ENCODE peak calls at places on chromosome 22, in ten cellular contexts. W, E, H, L, C, N, F, S, K and G are unnamed samples.

GRCh38 chr22:18104566-18104965 is 6.0 kb upstream of the TUBA8 start:
- DNase-seq in L (no peak), H (no peak), K (peak), F (no peak), E (no peak), W (no peak), C (no peak), N (no peak), S (no peak), G (no peak)

GRCh38 chr22:19056951-19057401 is 65.2 kb downstream of the DGCR2 start:
- DNase-seq in F (no peak), H (no peak), K (peak), N (no peak), L (no peak), W (no peak), C (no peak), S (no peak), E (no peak), G (no peak)

GRCh38 chr22:39627865-39628562 is 57.5 kb downstream of the CACNA1I start:
- DNase-seq in K (no peak), F (no peak), L (no peak), S (no peak), W (no peak), H (no peak), E (no peak), C (no peak), N (no peak), G (no peak)

GRCh38 chr22:44091021-44091721 is 67.1 kb downstream of the PARVB start:
- DNase-seq in K (no peak), L (no peak), F (peak), H (no peak), W (peak), S (peak), E (peak), N (no peak), C (no peak), G (peak)

GRCh38 chr22:17501679-17502285 is 61.5 kb upstream of the SLC25A18 start:
- DNase-seq in K (no peak), H (no peak), C (peak), N (peak), E (no peak), L (peak), W (peak), F (peak), S (peak), G (peak)

GRCh38 chr22:27476318-27476717 is 325.2 kb downstream of the MN1 start:
- DNase-seq in S (no peak), N (no peak), L (no peak), K (no peak), E (no peak), W (no peak), H (no peak), C (no peak), F (no peak), G (no peak)

GRCh38 chr22:44400763-44401060 is 88.0 kb upstream of the SHISAL1 start:
- DNase-seq in F (no peak), N (no peak), W (peak), S (no peak), E (no peak), K (no peak), H (no peak), L (no peak), C (no peak), G (no peak)

GRCh38 chr22:37472418-37473006 is 13.7 kb downstream of the MFNG start:
- DNase-seq in C (no peak), W (peak), L (no peak), H (peak), E (no peak), S (peak), N (peak), F (peak), K (peak), G (peak)

GRCh38 chr22:18066181-18066859 is 11.5 kb upstream of the PEX26 start:
- DNase-seq in S (no peak), F (no peak), L (no peak), C (no peak), H (no peak), K (peak), W (no peak), E (no peak), N (no peak), G (no peak)

GRCh38 chr22:38187413-38188212 is 6.0 kb upstream of the PLA2G6 start:
- DNase-seq in S (peak), W (no peak), N (no peak), H (no peak), L (no peak), C (no peak), F (no peak), E (no peak), K (no peak), G (peak)

GRCh38 chr22:25747245-25747944 is 5.4 kb downstream of the MYO18B start:
- DNase-seq in K (peak), N (no peak), C (peak), H (no peak), S (peak), F (no peak), L (peak), W (no peak), E (peak), G (peak)

GRCh38 chr22:40436460-40437431 is 66.4 kb downstream of the SGSM3 start:
- DNase-seq in S (peak), N (peak), C (peak), W (no peak), K (peak), H (no peak), F (peak), E (no peak), L (peak), G (peak)

GRCh38 chr22:47102081-47102480 is 339.6 kb downstream of the TBC1D22A start:
- DNase-seq in K (no peak), E (no peak), N (no peak), W (no peak), S (no peak), H (no peak), L (no peak), F (no peak), C (no peak), G (peak)

GRCh38 chr22:37485006-37485713 is 1.0 kb downstream of the MFNG start:
- DNase-seq in N (peak), S (no peak), F (peak), K (peak), E (peak), W (no peak), H (no peak), L (no peak), C (no peak), G (no peak)

GRCh38 chr22:49853981-49854791 is 542 bp downstream of the ZBED4 start:
- DNase-seq in F (peak), E (peak), C (no peak), K (peak), H (peak), S (no peak), W (peak), L (no peak), N (peak), G (peak)

GRCh38 chr22:38153821-38154562 is 27.6 kb downstream of the PLA2G6 start:
- DNase-seq in H (no peak), L (no peak), C (no peak), N (no peak), S (peak), E (no peak), K (peak), F (no peak), W (no peak), G (peak)

GRCh38 chr22:17807086-17807485 is 32.8 kb upstream of the BID start:
- DNase-seq in N (no peak), L (no peak), S (no peak), W (no peak), F (no peak), C (no peak), H (no peak), E (no peak), K (no peak), G (no peak)

GRCh38 chr22:39514373-39514973 is 5.9 kb upstream of the ATF4 start:
- DNase-seq in H (peak), K (peak), C (no peak), E (no peak), W (peak), F (peak), S (no peak), N (no peak), L (no peak), G (peak)

GRCh38 chr22:50074551-50075042 is 10.6 kb downstream of the MLC1 start:
- DNase-seq in H (no peak), F (no peak), W (no peak), K (no peak), S (no peak), L (no peak), E (no peak), C (no peak), N (no peak), G (no peak)

GRCh38 chr22:37018086-37018814 is 997 bp downstream of the TST start:
- DNase-seq in L (no peak), K (no peak), E (peak), H (no peak), W (no peak), S (no peak), N (no peak), F (no peak), C (no peak), G (no peak)

GRCh38 chr22:40204331-40205116 is 26.8 kb downstream of the TNRC6B start:
- DNase-seq in E (no peak), H (peak), N (no peak), W (no peak), S (peak), F (no peak), K (no peak), L (no peak), C (peak), G (no peak)

GRCh38 chr22:48242461-48242864 is 1480.0 kb downstream of the TBC1D22A start:
- DNase-seq in F (no peak), S (no peak), N (no peak), E (no peak), L (no peak), K (no peak), W (no peak), C (no peak), H (no peak), G (no peak)

GRCh38 chr22:31133911-31134310 is 6.4 kb downstream of the PLA2G3 start:
- DNase-seq in F (no peak), C (no peak), N (no peak), W (no peak), K (no peak), E (peak), L (no peak), H (no peak), S (no peak), G (no peak)

GRCh38 chr22:46776486-46776826 is 14.0 kb downstream of the TBC1D22A start:
- DNase-seq in F (no peak), S (no peak), W (no peak), H (no peak), K (no peak), C (no peak), L (no peak), E (no peak), N (no peak), G (no peak)

GRCh38 chr22:33302049-33302545 is 243.9 kb upstream of the SYN3 start:
- DNase-seq in K (peak), C (peak), F (peak), N (peak), H (peak), E (peak), W (peak), S (peak), L (peak), G (peak)

GRCh38 chr22:45562102-45562501 is 59.4 kb downstream of the FBLN1 start:
- DNase-seq in L (no peak), W (no peak), K (no peak), C (no peak), S (no peak), H (no peak), N (no peak), F (no peak), E (peak), G (no peak)

GRCh38 chr22:45562537-45563361 is 60.1 kb downstream of the FBLN1 start:
- DNase-seq in S (no peak), H (no peak), K (no peak), E (peak), L (no peak), W (no peak), C (no peak), N (no peak), F (no peak), G (peak)

GRCh38 chr22:45565171-45565570 is 62.5 kb downstream of the FBLN1 start:
- DNase-seq in S (no peak), K (no peak), N (no peak), W (no peak), L (no peak), H (no peak), C (no peak), E (peak), F (no peak), G (no peak)

GRCh38 chr22:45564349-45565030 is 61.8 kb downstream of the FBLN1 start:
- DNase-seq in E (peak), N (no peak), L (no peak), C (no peak), K (no peak), H (no peak), W (no peak), F (no peak), S (no peak), G (peak)

GRCh38 chr22:45563362-45564040 is 60.8 kb downstream of the FBLN1 start:
- DNase-seq in H (no peak), S (no peak), E (peak), N (no peak), K (no peak), W (no peak), L (no peak), F (no peak), C (no peak), G (no peak)
- TF ChIP-seq CTCF in H (no peak), S (no peak), E (no peak), N (no peak), K (no peak), W (no peak), L (no peak), F (no peak), C (no peak), G (no peak)

GRCh38 chr22:23862103-23862502 is 4.4 kb downstream of the SLC2A11 start:
- DNase-seq in W (peak), N (no peak), C (no peak), H (peak), F (peak), E (no peak), L (no peak), K (no peak), S (no peak), G (peak)
- TF ChIP-seq CTCF in W (peak), N (peak), C (peak), H (peak), F (peak), E (peak), L (peak), K (peak), S (peak), G (peak)

DNA sequence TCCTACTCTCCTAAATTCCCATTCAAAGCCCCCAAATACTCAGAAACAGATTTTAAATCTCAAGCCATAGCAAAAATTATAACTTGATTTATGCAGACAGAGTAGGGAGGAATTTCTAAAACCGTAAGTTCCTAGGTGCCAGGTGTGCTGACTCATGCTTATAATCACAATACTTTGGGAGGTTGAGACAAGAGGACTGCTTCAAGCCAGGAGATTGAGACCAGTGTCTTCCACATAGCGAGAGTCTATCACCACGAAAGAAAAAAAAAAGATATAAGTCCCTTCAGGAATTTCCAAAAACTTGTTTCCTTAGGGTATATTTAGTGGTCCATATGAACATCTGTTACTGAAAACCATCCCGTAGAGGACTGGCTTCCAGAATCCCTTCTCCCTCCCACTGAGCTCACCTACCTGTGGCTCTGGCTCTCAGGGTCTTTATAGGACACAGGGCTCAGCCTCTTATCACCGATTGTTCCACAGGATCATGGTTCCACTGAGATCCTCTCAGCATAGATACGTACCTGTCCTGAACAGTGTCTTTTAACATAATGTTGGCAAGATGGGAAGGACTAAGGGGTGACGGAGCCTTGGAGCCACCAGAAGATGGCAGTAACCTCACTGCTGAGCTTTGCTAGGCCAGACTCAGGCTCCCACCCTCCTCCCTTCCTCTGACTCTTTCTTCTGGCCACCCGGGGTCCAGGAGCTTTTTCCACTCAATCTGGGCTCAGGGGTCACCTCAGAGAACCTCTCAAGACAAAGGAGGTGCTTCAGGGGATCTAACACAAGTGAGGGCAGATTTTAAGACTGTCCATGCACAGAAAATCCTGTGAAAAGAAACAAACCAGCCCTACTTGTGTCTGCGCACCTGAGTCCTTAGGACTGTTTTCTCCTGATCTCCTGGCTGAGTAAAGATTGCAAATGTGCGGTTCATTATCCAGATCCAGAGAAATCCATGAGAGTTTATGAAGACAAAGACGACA is 117.5 kb upstream of the TOP3B start:
- DNase-seq in L (no peak), N (no peak), F (peak), S (no peak), H (no peak), E (no peak), W (no peak), C (no peak), K (no peak), G (peak)
- TF ChIP-seq CTCF in L (peak), N (peak), F (peak), S (peak), H (no peak), E (no peak), W (no peak), C (peak), K (no peak), G (peak)

GRCh38 chr22:29727248-29727551 is 7.4 kb downstream of the CABP7 start:
- DNase-seq in C (no peak), F (peak), E (peak), N (no peak), H (peak), L (no peak), W (peak), K (no peak), S (peak), G (peak)
- TF ChIP-seq CTCF in C (peak), F (no peak), E (peak), N (no peak), H (peak), L (peak), W (no peak), K (peak), S (peak), G (peak)

GRCh38 chr22:20115691-20116375 is at the start of gene RANBP1:
- DNase-seq in L (no peak), W (no peak), E (peak), K (no peak), F (no peak), H (peak), C (no peak), S (no peak), N (no peak), G (no peak)

GRCh38 chr22:20116376-20116950 is 559 bp downstream of the RANBP1 start:
- DNase-seq in W (no peak), C (no peak), K (peak), E (peak), S (no peak), F (peak), H (no peak), L (no peak), N (peak), G (peak)

GRCh38 chr22:20117656-20118571 is 888 bp upstream of the TRMT2A start:
- DNase-seq in F (peak), W (no peak), L (no peak), K (peak), S (no peak), E (peak), N (peak), C (no peak), H (peak), G (peak)

GRCh38 chr22:20118572-20119020 is 1.6 kb upstream of the TRMT2A start:
- DNase-seq in L (no peak), K (no peak), C (no peak), S (no peak), F (peak), H (peak), W (no peak), N (no peak), E (peak), G (no peak)

DNA sequence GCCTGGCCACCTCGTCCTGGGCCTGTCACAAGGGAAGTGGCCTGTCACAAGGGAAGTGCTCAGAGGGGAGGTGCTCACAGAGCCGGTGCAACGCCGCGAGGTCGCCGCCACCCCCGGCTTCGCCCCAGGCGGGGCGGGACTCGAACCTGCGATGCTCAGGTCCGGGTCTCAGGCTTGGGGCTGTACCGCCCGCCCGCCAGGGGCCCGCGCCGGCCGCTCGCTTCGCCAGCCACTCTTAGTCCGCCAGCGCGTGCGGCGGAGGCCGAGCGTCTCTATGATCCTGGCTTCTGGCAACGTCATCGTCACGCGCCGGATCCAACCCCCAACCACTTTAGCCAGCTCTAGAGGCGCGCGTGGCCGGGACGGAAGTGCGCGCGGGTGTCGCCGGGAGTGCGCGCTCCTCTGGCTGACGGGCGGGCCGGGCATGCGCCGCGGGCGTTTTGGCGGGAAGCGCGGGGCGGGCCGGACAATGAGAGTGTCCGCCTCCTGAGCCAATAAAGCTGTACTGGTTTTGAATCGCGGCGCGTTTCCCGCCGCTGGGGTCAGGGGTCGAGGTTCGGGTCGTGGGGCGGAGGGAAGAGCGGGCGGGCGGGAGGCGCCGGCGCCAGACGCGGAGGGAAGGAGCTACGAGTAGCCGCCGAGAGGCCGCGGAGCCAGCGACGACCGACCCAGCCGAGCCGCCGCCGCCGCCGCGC is at the start of gene TRMT2A:
- DNase-seq in E (peak), S (peak), H (peak), L (peak), W (peak), C (peak), K (peak), N (peak), F (peak), G (peak)
- TF ChIP-seq CTCF in E (no peak), S (peak), H (no peak), L (no peak), W (no peak), C (no peak), K (peak), N (peak), F (no peak), G (peak)

GRCh38 chr22:42891008-42891407 is 33.9 kb upstream of the ARFGAP3 start:
- DNase-seq in S (no peak), L (no peak), K (no peak), F (no peak), W (no peak), E (no peak), C (no peak), H (no peak), N (no peak), G (no peak)

GRCh38 chr22:42893366-42894150 is 36.5 kb upstream of the ARFGAP3 start:
- DNase-seq in F (peak), N (no peak), K (no peak), H (no peak), L (no peak), S (no peak), W (no peak), C (no peak), E (no peak), G (no peak)

GRCh38 chr22:42892571-42893316 is 35.7 kb upstream of the ARFGAP3 start:
- DNase-seq in W (no peak), C (no peak), N (no peak), K (no peak), F (no peak), H (no peak), L (no peak), S (no peak), E (no peak), G (no peak)

GRCh38 chr22:42891696-42892095 is 34.6 kb upstream of the ARFGAP3 start:
- DNase-seq in K (no peak), H (no peak), L (no peak), E (no peak), S (no peak), C (no peak), F (no peak), W (no peak), N (no peak), G (no peak)

DNA sequence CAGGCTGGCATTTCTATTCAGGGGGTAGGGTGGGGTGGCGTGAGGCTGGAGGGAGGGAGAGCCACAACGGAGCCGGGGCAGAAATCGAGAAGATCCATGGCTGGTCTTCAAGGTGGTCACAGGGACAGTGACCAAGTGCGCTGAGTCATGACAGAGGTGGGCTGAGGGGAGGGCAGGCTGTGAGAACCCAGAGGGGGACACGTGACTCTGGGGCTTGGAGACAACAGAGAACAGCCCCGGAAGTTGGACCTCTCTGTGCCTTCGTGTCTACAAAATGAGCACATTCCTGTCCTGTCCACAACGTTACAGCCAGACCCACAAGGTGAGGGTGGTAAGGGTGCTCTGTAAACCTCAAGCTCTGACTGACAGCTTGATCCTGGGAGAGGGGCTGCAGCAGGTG is 35.1 kb upstream of the ARFGAP3 start:
- DNase-seq in K (no peak), L (no peak), E (no peak), C (no peak), S (no peak), F (no peak), H (no peak), W (no peak), N (no peak), G (no peak)
- TF ChIP-seq CTCF in K (no peak), L (no peak), E (no peak), C (no peak), S (no peak), F (no peak), H (no peak), W (no peak), N (no peak), G (no peak)